ENCODE peak calls at places on chromosomes 7 and 10, in eight cellular contexts. E, X, C, O, Q, R, F and N are unnamed samples.

GRCh38 chr10:96794786-96795733 is 37.0 kb upstream of the LCOR start:
- DNase-seq in R (no peak), Q (no peak), C (no peak), F (no peak), O (peak; percentile 19), E (peak; percentile 11), X (no peak), N (no peak)

GRCh38 chr10:12549297-12549696 is 199.9 kb downstream of the CAMK1D start:
- DNase-seq in R (no peak), X (no peak), C (no peak), E (no peak), Q (no peak), O (no peak), F (no peak), N (peak; percentile 40)

GRCh38 chr7:152735443-152736004 is 24.0 kb upstream of the ACTR3B start:
- DNase-seq in E (no peak), X (no peak), R (no peak), F (no peak), Q (peak; percentile 22), C (no peak), O (no peak), N (no peak)

GRCh38 chr10:15092855-15093408 is 4.2 kb upstream of the RPP38 start:
- DNase-seq in C (no peak), R (no peak), Q (no peak), O (no peak), F (no peak), X (no peak), E (no peak), N (no peak)

GRCh38 chr7:141339603-141340002 is 211.6 kb upstream of the AGK start:
- DNase-seq in Q (peak; percentile 34), R (no peak), O (no peak), C (no peak), E (no peak), X (no peak), F (no peak), N (no peak)

GRCh38 chr7:116776610-116777289 is 85.6 kb upstream of the CAPZA2 start:
- DNase-seq in Q (peak; percentile 96), R (no peak), X (no peak), E (no peak), C (no peak), F (no peak), O (peak; percentile 94), N (peak; percentile 95)

GRCh38 chr10:79313911-79314439 is 33.3 kb upstream of the PPIF start:
- DNase-seq in E (no peak), O (no peak), Q (no peak), X (peak; percentile 23), R (no peak), C (no peak), F (no peak), N (no peak)

GRCh38 chr10:118522791-118523498 is 72.5 kb downstream of the PRLHR start:
- DNase-seq in E (no peak), C (no peak), X (no peak), Q (peak; percentile 67), R (no peak), O (peak; percentile 79), F (no peak), N (peak; percentile 17)

GRCh38 chr7:29208410-29209250 is 14.1 kb downstream of the CHN2 start:
- DNase-seq in C (no peak), O (no peak), F (no peak), E (no peak), R (no peak), X (no peak), Q (no peak), N (peak; percentile 50)

GRCh38 chr7:24024276-24024675 is 259.7 kb upstream of the NPY start:
- DNase-seq in R (no peak), X (no peak), Q (peak; percentile 6), F (no peak), E (no peak), O (no peak), C (no peak), N (no peak)

GRCh38 chr10:34305189-34305588 is 509.9 kb downstream of the PARD3 start:
- DNase-seq in X (no peak), C (no peak), R (no peak), Q (no peak), E (peak; percentile 88), F (no peak), O (no peak), N (peak; percentile 87)